ENCODE peak calls at places on chromosome 13, in eight cellular contexts. F is A549, B is gastrocnemius medialis, S is fibroblast of lung, O is IMR-90, W is AG04449, Q is chondrocyte, G is CD14-positive monocyte. U is an unnamed sample.

GRCh38 chr13:30806784-30807183 is 71.4 kb downstream of the ALOX5AP start:
- DNase-seq in G (peak), B (no peak), Q (no peak), W (no peak), F (no peak), O (peak), S (peak), U (no peak)

GRCh38 chr13:37656247-37656940 is 57.8 kb upstream of the POSTN start:
- DNase-seq in S (peak), Q (no peak), W (peak), G (no peak), F (peak), O (peak), B (no peak), U (no peak)

GRCh38 chr13:114131581-114132418 is 623 bp downstream of the RASA3 start:
- DNase-seq in S (peak), W (no peak), Q (peak), B (no peak), O (no peak), G (no peak), F (peak), U (no peak)

GRCh38 chr13:40517486-40518311 is 148.7 kb downstream of the FOXO1 start:
- DNase-seq in Q (no peak), B (no peak), S (no peak), G (no peak), F (no peak), O (no peak), W (no peak), U (no peak)

GRCh38 chr13:102045713-102046112 is 356.1 kb downstream of the FGF14 start:
- DNase-seq in S (no peak), O (no peak), F (no peak), G (no peak), Q (no peak), W (no peak), B (no peak), U (no peak)

GRCh38 chr13:109243311-109243951 is 543.0 kb downstream of the IRS2 start:
- DNase-seq in S (peak), F (peak), B (peak), Q (no peak), O (peak), G (no peak), W (peak), U (no peak)

GRCh38 chr13:74197686-74198085 is 63.5 kb upstream of the KLF12 start:
- DNase-seq in S (no peak), B (no peak), F (no peak), Q (no peak), O (no peak), W (no peak), G (no peak), U (no peak)

GRCh38 chr13:57629821-57630235 is 1.7 kb upstream of the PCDH17 start:
- DNase-seq in B (no peak), G (peak), S (peak), O (peak), W (no peak), F (no peak), Q (peak), U (peak)

GRCh38 chr13:43879323-43880181 is at the start of the genes CCDC122 and LACC1:
- DNase-seq in B (peak), G (peak), S (peak), F (peak), W (no peak), Q (peak), O (peak), U (peak)

GRCh38 chr13:45361596-45362206 is 20.7 kb upstream of the TPT1 start:
- DNase-seq in Q (no peak), W (no peak), G (no peak), F (peak), S (peak), O (peak), B (no peak), U (no peak)

GRCh38 chr13:39209731-39210633 is 171.7 kb downstream of the NHLRC3 start:
- DNase-seq in Q (no peak), O (peak), F (no peak), W (peak), G (no peak), S (peak), B (no peak), U (no peak)

GRCh38 chr13:37878496-37878895 is 8.9 kb upstream of the TRPC4 start:
- DNase-seq in S (peak), O (peak), B (no peak), G (no peak), F (no peak), Q (no peak), W (peak), U (no peak)

GRCh38 chr13:49064459-49064858 is 88.7 kb downstream of the FNDC3A start:
- DNase-seq in F (no peak), G (no peak), Q (no peak), S (no peak), W (no peak), O (no peak), B (no peak), U (no peak)
- TF ChIP-seq CTCF in F (no peak), G (no peak), Q (no peak), S (no peak), W (no peak), O (no peak), B (no peak), U (no peak)

GRCh38 chr13:51803422-51804294 is at the start of gene DHRS12:
- DNase-seq in O (peak), G (peak), F (peak), Q (no peak), W (no peak), B (peak), S (peak), U (peak)
- TF ChIP-seq CTCF in O (no peak), G (no peak), F (no peak), Q (no peak), W (no peak), B (no peak), S (peak), U (no peak)

GRCh38 chr13:78607409-78608253 is 4.3 kb upstream of the POU4F1 start:
- DNase-seq in G (no peak), O (no peak), W (no peak), B (no peak), Q (peak), S (no peak), F (no peak), U (no peak)

GRCh38 chr13:78602561-78603239 is 652 bp downstream of the POU4F1 start:
- DNase-seq in G (no peak), B (no peak), W (no peak), F (no peak), Q (peak), S (no peak), O (no peak), U (no peak)

GRCh38 chr13:78603240-78603947 is at the start of gene POU4F1:
- DNase-seq in W (no peak), F (peak), Q (peak), S (peak), O (peak), B (no peak), G (no peak), U (no peak)

GRCh38 chr13:78606471-78607408 is 3.4 kb upstream of the POU4F1 start:
- DNase-seq in Q (no peak), B (no peak), F (no peak), S (no peak), W (no peak), G (no peak), O (no peak), U (no peak)

GRCh38 chr13:78604782-78605611 is 1.6 kb upstream of the POU4F1 start:
- DNase-seq in S (no peak), O (peak), Q (no peak), W (no peak), B (no peak), F (peak), G (no peak), U (no peak)
- TF ChIP-seq CTCF in S (no peak), O (no peak), Q (no peak), W (no peak), B (no peak), F (no peak), G (no peak), U (no peak)

GRCh38 chr13:26718872-26719271 is 41.7 kb downstream of the GPR12 start:
- DNase-seq in G (no peak), F (no peak), B (no peak), W (no peak), O (no peak), Q (no peak), S (no peak), U (no peak)

GRCh38 chr13:26716984-26717383 is 43.6 kb downstream of the GPR12 start:
- DNase-seq in O (no peak), Q (no peak), S (no peak), B (no peak), W (no peak), G (no peak), F (no peak), U (no peak)

GRCh38 chr13:26721251-26721939 is 39.2 kb downstream of the GPR12 start:
- DNase-seq in S (no peak), G (no peak), B (no peak), Q (no peak), F (no peak), W (no peak), O (no peak), U (no peak)

GRCh38 chr13:26718146-26718545 is 42.4 kb downstream of the GPR12 start:
- DNase-seq in B (no peak), G (no peak), O (no peak), S (no peak), W (no peak), Q (no peak), F (no peak), U (no peak)

GRCh38 chr13:26719356-26719945 is 41.1 kb downstream of the GPR12 start:
- DNase-seq in Q (no peak), S (no peak), W (no peak), G (no peak), F (no peak), B (no peak), O (peak), U (no peak)
- TF ChIP-seq CTCF in Q (peak), S (no peak), W (no peak), G (no peak), F (no peak), B (no peak), O (peak), U (no peak)

GRCh38 chr13:52650731-52651130 is 1.9 kb upstream of the SUGT1 start:
- DNase-seq in Q (no peak), O (no peak), G (no peak), F (no peak), W (no peak), B (no peak), S (no peak), U (no peak)

GRCh38 chr13:52646967-52647366 is 4.7 kb downstream of the HNRNPA1L2 start:
- DNase-seq in F (no peak), O (no peak), Q (no peak), G (no peak), S (no peak), W (no peak), B (no peak), U (no peak)

GRCh38 chr13:52651880-52652169 is 811 bp upstream of the SUGT1 start:
- DNase-seq in W (no peak), S (no peak), Q (no peak), O (no peak), G (no peak), F (peak), B (no peak), U (no peak)

GRCh38 chr13:52652170-52652979 is at the start of gene SUGT1:
- DNase-seq in O (peak), G (peak), B (peak), F (peak), Q (peak), W (peak), S (peak), U (peak)

GRCh38 chr13:52652980-52653303 is 306 bp downstream of the SUGT1 start:
- DNase-seq in O (no peak), F (peak), W (no peak), Q (no peak), S (no peak), G (no peak), B (no peak), U (no peak)
- TF ChIP-seq CTCF in O (no peak), F (no peak), W (no peak), Q (peak), S (no peak), G (no peak), B (peak), U (no peak)

GRCh38 chr13:76885203-76886004 is 801 bp downstream of the KCTD12 start:
- DNase-seq in G (peak), Q (peak), W (no peak), B (peak), F (peak), S (peak), O (peak), U (peak)
- TF ChIP-seq CTCF in G (no peak), Q (peak), W (no peak), B (peak), F (peak), S (peak), O (no peak), U (no peak)

DNA sequence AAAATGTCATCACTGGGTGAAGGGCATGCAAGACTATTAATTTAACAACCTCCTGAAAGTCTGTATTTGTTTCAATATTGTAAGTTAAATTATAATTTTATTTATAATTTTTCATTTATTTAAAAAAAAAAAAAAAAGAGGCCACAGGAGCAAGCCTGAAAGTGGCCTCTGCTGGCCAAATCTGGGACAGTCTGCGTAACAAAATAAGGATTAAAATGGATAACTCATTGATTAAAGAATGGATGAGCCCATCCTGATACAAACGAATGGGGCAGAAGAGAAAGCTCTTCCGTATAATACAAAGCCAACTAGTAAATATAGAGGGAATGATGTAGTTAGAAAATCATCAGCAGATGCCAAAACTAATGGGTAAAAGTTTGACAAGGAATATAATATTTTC is 36.2 kb downstream of the SUCLA2 start:
- DNase-seq in O (no peak), Q (no peak), B (no peak), F (no peak), W (no peak), S (no peak), G (no peak), U (no peak)
- TF ChIP-seq CTCF in O (no peak), Q (peak), B (no peak), F (no peak), W (no peak), S (no peak), G (no peak), U (no peak)

U was measured in mesothelial cell of epicardium.